ENCODE peak calls at places on chromosomes 7 and 10, in eight cellular contexts. N is right lobe of liver, P is H1, C is GM03348, X is EL, S is Right ventricle myocardium superior, O is BJ, D is tibial artery. M is an unnamed sample.

GRCh38 chr10:97078280-97079156 is 107.2 kb downstream of the SLIT1 start:
- DNase-seq in N (no peak), S (no peak), C (no peak), O (no peak), D (no peak), X (no peak), P (no peak), M (peak)

GRCh38 chr7:103851357-103851756 is 138.1 kb downstream of the RELN start:
- DNase-seq in P (no peak), O (no peak), X (peak), S (no peak), C (peak), D (no peak), N (no peak), M (no peak)

GRCh38 chr10:61905446-61905725 is 3.9 kb downstream of the ARID5B start:
- DNase-seq in S (no peak), C (no peak), N (no peak), X (no peak), P (no peak), D (no peak), O (no peak), M (no peak)

GRCh38 chr10:51046668-51047067 is 27.6 kb upstream of the PRKG1 start:
- DNase-seq in O (no peak), D (no peak), S (no peak), N (no peak), P (no peak), X (no peak), C (no peak), M (no peak)

GRCh38 chr7:77766801-77767605 is 31.2 kb downstream of the TMEM60 start:
- DNase-seq in P (no peak), C (no peak), S (no peak), D (no peak), X (no peak), N (no peak), O (no peak), M (no peak)

GRCh38 chr10:10959666-10960065 is 58.0 kb upstream of the CELF2 start:
- DNase-seq in S (no peak), C (no peak), D (no peak), N (no peak), P (no peak), O (no peak), X (no peak), M (no peak)

GRCh38 chr7:128155100-128155763 is 85.8 kb upstream of the LEP start:
- DNase-seq in P (no peak), X (no peak), S (no peak), N (peak), C (no peak), O (no peak), D (no peak), M (no peak)

GRCh38 chr10:28266449-28267224 is 36.2 kb downstream of the MPP7 start:
- DNase-seq in N (no peak), O (no peak), S (no peak), P (no peak), X (no peak), D (no peak), C (no peak), M (no peak)

GRCh38 chr10:58706836-58707235 is 194.2 kb downstream of the BICC1 start:
- DNase-seq in P (no peak), D (no peak), C (no peak), S (no peak), N (no peak), X (no peak), O (no peak), M (no peak)

GRCh38 chr10:116151076-116151475 is 121.9 kb downstream of the GFRA1 start:
- DNase-seq in S (no peak), D (no peak), O (no peak), P (no peak), X (peak), C (no peak), N (no peak), M (no peak)

GRCh38 chr10:78806805-78807221 is 262.0 kb upstream of the ZMIZ1 start:
- DNase-seq in P (no peak), N (no peak), S (no peak), X (no peak), C (peak), D (no peak), O (no peak), M (no peak)

GRCh38 chr7:108002726-108003590 is at the start of gene LAMB1:
- DNase-seq in D (peak), X (peak), O (no peak), P (peak), S (peak), C (peak), N (peak), M (peak)

GRCh38 chr7:30179016-30179436 is 44.2 kb downstream of the MTURN start:
- DNase-seq in C (no peak), D (no peak), S (no peak), P (no peak), X (no peak), N (no peak), O (no peak), M (no peak)

GRCh38 chr7:35722054-35722849 is 27.3 kb upstream of the HERPUD2 start:
- DNase-seq in O (no peak), C (no peak), P (no peak), N (no peak), D (no peak), S (no peak), X (no peak), M (no peak)

GRCh38 chr10:86968271-86968993 is at the start of gene ADIRF:
- DNase-seq in S (peak), X (peak), N (peak), P (peak), D (peak), C (peak), O (no peak), M (peak)

GRCh38 chr7:100829150-100829716 is 1.9 kb upstream of the EPHB4 start:
- DNase-seq in X (no peak), S (peak), C (no peak), D (no peak), N (peak), P (no peak), O (no peak), M (peak)

GRCh38 chr7:1122832-1123501 is 35.1 kb downstream of the GPER1 start:
- DNase-seq in N (no peak), X (no peak), P (no peak), O (no peak), S (peak), D (no peak), C (no peak), M (peak)

GRCh38 chr10:60140681-60141632 is 234.6 kb upstream of the CCDC6 start:
- DNase-seq in P (peak), O (no peak), C (no peak), S (no peak), X (no peak), D (no peak), N (no peak), M (no peak)

GRCh38 chr10:73584737-73585136 is 6.4 kb downstream of the USP54 start:
- DNase-seq in O (peak), N (no peak), C (peak), X (peak), S (no peak), P (no peak), D (no peak), M (no peak)

GRCh38 chr7:45716380-45717203 is 142.4 kb downstream of the ADCY1 start:
- DNase-seq in N (peak), S (peak), X (no peak), C (no peak), O (no peak), P (no peak), D (no peak), M (peak)

GRCh38 chr7:48046458-48046857 is 11.1 kb downstream of the C7orf57 start:
- DNase-seq in C (no peak), D (no peak), S (no peak), X (no peak), P (no peak), N (no peak), O (no peak), M (no peak)

GRCh38 chr10:2772791-2773644 is 294.3 kb upstream of the PFKP start:
- DNase-seq in O (no peak), P (no peak), D (no peak), N (no peak), C (no peak), S (no peak), X (no peak), M (no peak)

GRCh38 chr7:33157311-33157710 is 27.9 kb downstream of the BBS9 start:
- DNase-seq in N (no peak), D (no peak), C (peak), P (no peak), X (no peak), S (no peak), O (no peak), M (no peak)

GRCh38 chr10:23106508-23106907 is 11.1 kb downstream of the MSRB2 start:
- DNase-seq in P (peak), C (no peak), O (no peak), X (no peak), S (no peak), N (no peak), D (no peak), M (no peak)

GRCh38 chr7:47698386-47698785 is 116.5 kb upstream of the TNS3 start:
- DNase-seq in C (no peak), P (no peak), S (no peak), O (no peak), D (no peak), N (no peak), X (no peak), M (no peak)

GRCh38 chr10:89556590-89556989 is 21.2 kb upstream of the SLC16A12 start:
- DNase-seq in S (no peak), D (no peak), P (no peak), X (peak), C (no peak), N (no peak), O (no peak), M (no peak)

GRCh38 chr7:87105401-87105800 is 45.9 kb upstream of the ELAPOR2 start:
- DNase-seq in X (no peak), D (no peak), C (no peak), S (no peak), N (no peak), P (no peak), O (no peak), M (no peak)

GRCh38 chr10:75244487-75245353 is 9.0 kb upstream of the COMTD1 start:
- DNase-seq in X (no peak), P (no peak), O (no peak), N (peak), D (peak), S (no peak), C (no peak), M (no peak)

GRCh38 chr7:32462966-32463365 is 27.2 kb downstream of the LSM5 start:
- DNase-seq in N (no peak), X (no peak), C (no peak), S (no peak), O (no peak), P (peak), D (no peak), M (no peak)

GRCh38 chr10:12720217-12720981 is 281.1 kb downstream of the CCDC3 start:
- DNase-seq in D (peak), C (no peak), P (no peak), N (peak), O (peak), X (peak), S (peak), M (peak)

GRCh38 chr10:79224992-79225391 is 122.3 kb upstream of the PPIF start:
- DNase-seq in O (no peak), X (no peak), P (no peak), C (no peak), N (no peak), D (no peak), S (no peak), M (no peak)

M was measured in aorta.